ENCODE peak calls at places on chromosomes 16 and 17, in nine cellular contexts. J is fibroblast of lung, N is A673, I is osteoblast, H is HFF-Myc, T is heart left ventricle, F is endothelial cell of umbilical vein, V is ovary, G is AG04449. Y is an unnamed sample.

GRCh38 chr17:1762906-1763829 is 1.3 kb downstream of the SERPINF1 start:
- DNase-seq in I (peak; percentile 94), J (peak; percentile 87), F (no peak), T (peak; percentile 64), G (no peak), H (peak; percentile 84), N (peak; percentile 79), V (peak; percentile 81), Y (peak; percentile 93)

GRCh38 chr17:8499171-8499570 is 63.5 kb downstream of the NDEL1 start:
- DNase-seq in F (no peak), I (no peak), V (no peak), N (no peak), H (no peak), G (no peak), T (no peak), J (no peak), Y (no peak)

GRCh38 chr17:83191388-83192160 is 112.2 kb downstream of the METRNL start:
- DNase-seq in T (peak; percentile 22), N (no peak), J (no peak), V (peak; percentile 18), H (no peak), F (no peak), I (peak; percentile 55), G (no peak), Y (no peak)

GRCh38 chr17:1180958-1181768 is 1.4 kb upstream of the ABR start:
- DNase-seq in T (no peak), N (no peak), H (no peak), I (peak; percentile 51), V (peak; percentile 30), G (no peak), J (no peak), F (no peak), Y (no peak)

GRCh38 chr16:51576498-51576897 is 425.4 kb upstream of the SALL1 start:
- DNase-seq in F (no peak), I (no peak), N (no peak), V (no peak), G (no peak), H (no peak), T (no peak), J (no peak), Y (no peak)

GRCh38 chr16:22141746-22142145 is 20.6 kb upstream of the SDR42E2 start:
- DNase-seq in V (no peak), I (peak; percentile 81), F (peak; percentile 6), J (no peak), T (no peak), N (peak; percentile 36), G (no peak), H (peak; percentile 5), Y (peak; percentile 12)

GRCh38 chr16:73196670-73197069 is 148.7 kb upstream of the ZFHX3 start:
- DNase-seq in J (peak; percentile 77), T (peak; percentile 64), G (no peak), I (no peak), F (peak; percentile 78), V (peak; percentile 56), N (peak; percentile 84), H (no peak), Y (peak; percentile 77)

GRCh38 chr17:16444258-16444886 is 29.0 kb downstream of the TRPV2 start:
- DNase-seq in G (no peak), I (peak; percentile 60), F (no peak), N (peak; percentile 46), H (no peak), J (no peak), T (no peak), V (no peak), Y (no peak)

GRCh38 chr16:17271687-17272086 is 199.1 kb downstream of the XYLT1 start:
- DNase-seq in G (no peak), I (no peak), N (no peak), J (peak; percentile 31), H (no peak), V (peak; percentile 65), T (no peak), F (no peak), Y (peak; percentile 48)

GRCh38 chr16:72938426-72939164 is 109.3 kb downstream of the ZFHX3 start:
- DNase-seq in F (peak; percentile 72), G (no peak), J (peak; percentile 94), V (peak; percentile 84), I (peak; percentile 94), N (peak; percentile 71), T (peak; percentile 90), H (no peak), Y (peak; percentile 91)

GRCh38 chr16:57284206-57284951 is at the start of gene PLLP:
- DNase-seq in H (no peak), T (no peak), J (peak; percentile 13), N (peak; percentile 54), I (peak; percentile 91), G (no peak), F (peak; percentile 38), V (no peak), Y (no peak)

GRCh38 chr17:77372444-77373297 is 231.9 kb downstream of the SEC14L1 start:
- DNase-seq in G (no peak), J (peak; percentile 94), F (peak; percentile 53), H (no peak), I (peak; percentile 97), N (peak; percentile 91), T (peak; percentile 90), V (peak; percentile 87), Y (peak; percentile 84)

GRCh38 chr16:23280483-23280967 is 21.6 kb upstream of the SCNN1B start:
- DNase-seq in F (no peak), G (no peak), I (no peak), N (peak; percentile 28), V (no peak), J (no peak), T (no peak), H (no peak), Y (no peak)

GRCh38 chr16:21166561-21166961 is 8.1 kb downstream of the LDAF1 start:
- DNase-seq in J (no peak), H (no peak), T (no peak), G (no peak), V (no peak), N (no peak), I (peak; percentile 56), F (no peak), Y (no peak)

GRCh38 chr16:30065943-30066881 is 652 bp downstream of the ALDOA start:
- DNase-seq in F (no peak), H (no peak), I (peak; percentile 97), G (no peak), N (no peak), T (peak; percentile 74), J (peak; percentile 62), V (peak; percentile 75), Y (peak; percentile 59)

GRCh38 chr17:17685775-17686291 is 4.6 kb downstream of the RAI1 start:
- DNase-seq in I (peak; percentile 91), F (peak; percentile 83), V (no peak), N (peak; percentile 33), H (peak; percentile 56), J (peak; percentile 75), T (peak; percentile 45), G (no peak), Y (peak; percentile 79)

DNA sequence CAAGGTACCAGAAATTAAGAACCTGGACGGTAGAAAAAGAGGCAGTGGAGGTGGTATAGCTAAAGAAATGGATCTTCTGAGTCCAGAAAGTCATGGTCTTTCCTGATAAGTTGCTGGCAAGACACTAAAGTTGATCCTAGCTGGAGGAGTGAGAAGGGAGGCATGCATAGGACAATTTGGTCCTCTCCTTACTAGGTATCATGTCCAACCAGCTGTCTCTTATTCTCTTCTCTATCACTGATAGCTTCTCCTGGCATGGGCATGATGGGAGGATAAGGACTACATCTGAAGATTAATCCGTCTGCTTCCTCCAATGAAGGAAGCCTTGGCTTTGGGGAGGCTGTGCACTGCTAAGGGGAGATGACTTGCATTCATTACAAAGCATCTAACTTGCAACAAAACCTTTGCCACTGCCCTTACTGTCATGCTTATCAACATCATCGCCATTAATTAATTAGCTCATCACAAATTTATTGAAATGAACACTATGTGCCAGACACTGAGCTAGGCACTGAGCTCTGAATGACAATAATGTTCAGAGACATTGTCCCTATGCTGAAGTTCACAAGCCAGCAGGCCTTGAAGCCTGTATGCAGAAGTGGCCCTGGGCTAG is 3.1 kb upstream of the FAM117A start:
- DNase-seq in H (no peak), G (no peak), F (no peak), V (no peak), I (peak; percentile 58), T (no peak), N (no peak), J (no peak), Y (no peak)
- TF ChIP-seq CTCF in H (no peak), G (no peak), F (no peak), V (no peak), I (no peak), T (no peak), N (no peak), J (no peak), Y (no peak)

GRCh38 chr16:86566966-86567700 is 504 bp downstream of the FOXC2 start:
- DNase-seq in F (peak; percentile 68), V (no peak), N (peak; percentile 16), I (peak; percentile 98), H (no peak), T (no peak), G (no peak), J (peak; percentile 75), Y (peak; percentile 71)
- H3K4me3 ChIP-seq in F (peak overlapping the region; percentile 82), V (peak overlapping the region; percentile 22), N (peak overlapping the region; percentile 39), I (peak overlapping the region; percentile 97), H (peak overlapping the region; percentile 71), T (peak overlapping the region; percentile 55), G (peak overlapping the region; percentile 91), J (peak overlapping the region; percentile 77), Y (peak overlapping the region; percentile 85)

DNA sequence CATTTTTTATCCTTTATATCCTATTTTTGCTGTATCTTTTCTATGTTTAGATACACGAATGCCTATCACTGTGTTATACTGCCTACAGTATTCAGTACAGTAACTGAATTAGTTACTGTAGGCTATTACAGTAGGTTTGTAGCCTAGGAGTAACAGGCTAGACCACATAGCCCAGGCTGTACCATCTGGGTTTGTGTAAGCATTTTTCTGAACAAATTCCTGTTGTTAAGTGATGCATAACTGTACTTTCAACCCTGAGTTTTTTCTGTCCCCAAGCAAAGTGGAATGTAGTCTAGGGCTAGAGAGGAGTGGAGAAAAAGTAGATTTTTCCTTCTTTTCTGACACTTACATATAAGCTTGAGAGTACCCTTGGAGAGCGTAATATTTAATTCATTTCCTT is 282.1 kb downstream of the HS3ST3B1 start:
- DNase-seq in I (no peak), T (no peak), J (no peak), V (no peak), G (no peak), F (no peak), N (no peak), H (no peak), Y (no peak)
- TF ChIP-seq CTCF in I (no peak), T (no peak), J (no peak), V (no peak), G (no peak), F (no peak), N (no peak), H (no peak), Y (no peak)

DNA sequence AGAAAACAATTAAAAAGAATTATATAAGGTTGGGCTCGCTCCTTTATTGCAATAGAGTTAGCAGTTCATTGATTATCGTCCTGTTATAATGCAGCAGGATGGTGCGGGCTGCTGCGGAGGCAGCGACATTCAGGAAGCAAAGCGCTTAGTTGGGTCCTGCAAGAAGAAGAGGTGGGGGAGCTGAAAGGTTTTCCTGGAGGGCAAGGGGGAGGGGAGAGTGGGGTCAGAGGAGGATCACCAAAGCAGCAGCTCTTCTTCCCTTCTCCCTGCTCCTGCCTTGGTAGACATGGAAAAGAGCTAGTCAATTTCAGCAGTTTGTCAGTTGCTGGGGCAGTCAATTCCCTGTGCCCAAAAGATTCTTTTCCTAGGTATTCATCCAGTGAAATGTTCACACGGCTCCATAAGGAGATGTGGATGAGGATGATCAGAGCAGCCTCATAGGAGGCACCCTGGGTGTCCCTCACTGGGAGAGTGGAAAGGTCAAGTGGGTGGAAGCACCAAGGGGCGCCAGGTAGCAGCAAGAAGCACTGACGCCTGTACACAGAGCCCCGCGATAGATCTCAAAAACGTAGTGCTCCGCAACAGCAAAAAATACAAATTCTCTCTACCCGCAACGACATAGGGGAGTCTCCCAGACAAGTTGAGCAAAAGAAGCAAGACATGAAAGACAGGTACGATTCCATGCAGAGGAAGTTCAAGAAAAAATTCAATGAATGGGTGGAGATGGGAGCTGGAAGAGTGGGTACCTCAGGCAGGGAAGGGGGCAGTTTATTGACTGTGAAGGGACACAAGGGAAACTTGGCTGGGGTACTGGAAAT is 17.3 kb upstream of the ETV4 start:
- DNase-seq in N (no peak), F (no peak), H (no peak), J (no peak), I (peak; percentile 31), G (no peak), T (no peak), V (no peak), Y (no peak)
- H3K4me3 ChIP-seq in N (no peak overlapping the region), F (no peak overlapping the region), H (no peak overlapping the region), J (no peak overlapping the region), I (no peak overlapping the region), G (no peak overlapping the region), T (no peak overlapping the region), V (no peak overlapping the region), Y (no peak overlapping the region)